ENCODE peak calls at places on chromosomes 13 and 19, in four cellular contexts. N is activated T-cell treated with anti-CD3 and anti-CD28 coated beads for 1 hour; Y is activated CD4-positive, alpha-beta T cell treated with anti-CD3 and anti-CD28 coated beads, Interleukin-2, amount 50 U/mL, for 24 hours; X is COR-L47. P is an unnamed sample.

GRCh38 chr19:44735011-44735410 is 13.5 kb upstream of the BCL3 start:
- DNase-seq in N (no peak), Y (no peak), X (no peak), P (no peak)

GRCh38 chr13:109146912-109147624 is 517.7 kb downstream of the MYO16 start:
- DNase-seq in N (no peak), Y (no peak), X (no peak), P (no peak)

GRCh38 chr13:36101157-36101556 is 30.0 kb downstream of the DCLK1 start:
- DNase-seq in N (no peak), Y (no peak), X (peak; percentile 78), P (peak; percentile 84)

GRCh38 chr19:41929536-41930071 is 1.4 kb upstream of the ERFL start:
- DNase-seq in N (no peak), Y (no peak), X (no peak), P (no peak)

GRCh38 chr19:7413629-7414028 is 64.9 kb downstream of the ARHGEF18 start:
- DNase-seq in N (no peak), Y (no peak), X (no peak), P (no peak)

GRCh38 chr19:15673176-15673654 is 328 bp downstream of the CYP4F12 start:
- DNase-seq in N (no peak), Y (no peak), X (no peak), P (no peak)

GRCh38 chr13:77832339-77833100 is 86.1 kb downstream of the EDNRB start:
- DNase-seq in N (no peak), Y (no peak), X (no peak), P (no peak)

GRCh38 chr13:98141938-98142426 is 912 bp upstream of the FARP1 start:
- DNase-seq in N (no peak), Y (no peak), X (no peak), P (no peak)

GRCh38 chr13:68380041-68380973 is 1150.2 kb upstream of the PCDH9 start:
- DNase-seq in N (no peak), Y (no peak), X (no peak), P (no peak)

GRCh38 chr19:42115219-42115618 is 17.0 kb downstream of the POU2F2 start:
- DNase-seq in N (no peak), Y (no peak), X (no peak), P (no peak)

GRCh38 chr19:5172859-5173577 is 167.6 kb downstream of the PTPRS start:
- DNase-seq in N (no peak), Y (no peak), X (no peak), P (no peak)

GRCh38 chr13:40664100-40665060 is 2.1 kb downstream of the FOXO1 start:
- DNase-seq in N (peak; percentile 57), Y (peak; percentile 47), X (no peak), P (peak; percentile 14)

GRCh38 chr13:27014406-27015359 is 156.9 kb downstream of the USP12 start:
- DNase-seq in N (no peak), Y (no peak), X (no peak), P (no peak)

GRCh38 chr19:33387351-33388230 is 14.1 kb downstream of the CEBPG start:
- DNase-seq in N (no peak), Y (no peak), X (no peak), P (no peak)

GRCh38 chr13:97353927-97354326 is 80.0 kb upstream of the RAP2A start:
- DNase-seq in N (no peak), Y (no peak), X (no peak), P (no peak)

GRCh38 chr19:19459707-19460251 is 54.3 kb downstream of the GATAD2A start:
- DNase-seq in N (peak; percentile 41), Y (no peak), X (no peak), P (peak; percentile 18)

P was measured in NCI-H69.